ENCODE peak calls at places on chromosomes 11 and 22, in nine cellular contexts. Q, V, O, H, C, E, J, F and B are unnamed samples.

GRCh38 chr11:62497132-62497915 is 49.3 kb downstream of the AHNAK start:
- DNase-seq in H (peak; percentile 79), V (no peak), E (no peak), Q (no peak), C (no peak), J (peak; percentile 93), F (no peak), O (peak; percentile 57), B (peak; percentile 81)

GRCh38 chr11:76629133-76629852 is 41.3 kb downstream of the LRRC32 start:
- DNase-seq in J (no peak), V (peak; percentile 16), Q (no peak), H (no peak), F (no peak), O (no peak), C (no peak), E (peak; percentile 74), B (no peak)

GRCh38 chr11:35362571-35362980 is 56.8 kb downstream of the SLC1A2 start:
- DNase-seq in C (no peak), Q (no peak), F (peak; percentile 75), H (peak; percentile 46), O (no peak), V (no peak), E (no peak), J (no peak), B (no peak)

GRCh38 chr11:134139873-134140331 is 71.0 kb downstream of the JAM3 start:
- DNase-seq in Q (peak; percentile 9), J (peak; percentile 67), H (peak; percentile 90), C (peak; percentile 18), V (peak; percentile 17), F (peak; percentile 86), O (peak; percentile 62), E (peak; percentile 63), B (no peak)

GRCh38 chr11:130074736-130075135 is 5.0 kb downstream of the APLP2 start:
- DNase-seq in J (no peak), F (no peak), O (no peak), C (no peak), V (no peak), Q (no peak), H (no peak), E (no peak), B (no peak)

GRCh38 chr11:92324890-92325289 is 100.3 kb downstream of the FAT3 start:
- DNase-seq in V (no peak), Q (no peak), F (no peak), J (no peak), E (no peak), H (no peak), C (no peak), O (no peak), B (no peak)

GRCh38 chr11:99275521-99275920 is 254.8 kb downstream of the CNTN5 start:
- DNase-seq in O (peak; percentile 5), V (no peak), H (no peak), E (no peak), F (no peak), Q (no peak), J (no peak), C (no peak), B (no peak)

GRCh38 chr11:12235080-12235479 is 124.7 kb downstream of the MICAL2 start:
- DNase-seq in J (no peak), H (peak; percentile 29), C (no peak), F (no peak), Q (no peak), V (no peak), E (no peak), O (no peak), B (no peak)

GRCh38 chr22:35021166-35021565 is 44.8 kb upstream of the ISX start:
- DNase-seq in H (no peak), V (no peak), O (no peak), Q (no peak), E (no peak), C (no peak), J (peak; percentile 66), F (no peak), B (no peak)

GRCh38 chr11:27913650-27914049 is 194.3 kb downstream of the KIF18A start:
- DNase-seq in F (no peak), O (no peak), C (no peak), Q (no peak), H (peak; percentile 17), J (no peak), V (no peak), E (no peak), B (peak; percentile 44)

GRCh38 chr11:27350503-27350902 is 12.5 kb downstream of the CCDC34 start:
- DNase-seq in V (no peak), F (no peak), H (no peak), J (no peak), E (no peak), O (no peak), C (no peak), Q (no peak), B (no peak)

GRCh38 chr11:9895016-9895415 is 231.1 kb downstream of the SWAP70 start:
- DNase-seq in O (no peak), E (no peak), J (no peak), V (no peak), F (no peak), C (no peak), Q (no peak), H (no peak), B (no peak)

GRCh38 chr11:101169944-101170343 is 40.3 kb upstream of the PGR start:
- DNase-seq in O (no peak), C (no peak), H (no peak), E (no peak), F (no peak), J (no peak), V (no peak), Q (no peak), B (no peak)

GRCh38 chr22:20604776-20605221 is 97.4 kb downstream of the MED15 start:
- DNase-seq in J (no peak), O (no peak), V (no peak), E (no peak), F (no peak), C (no peak), H (no peak), Q (no peak), B (no peak)

GRCh38 chr11:38667359-38667758 is 2069.3 kb upstream of the RAG2 start:
- DNase-seq in E (no peak), C (no peak), J (no peak), H (no peak), Q (no peak), F (no peak), V (no peak), O (no peak), B (no peak)

GRCh38 chr11:107706531-107706930 is 5.3 kb downstream of the SLN start:
- DNase-seq in C (no peak), O (peak; percentile 23), Q (no peak), E (no peak), V (no peak), J (no peak), H (no peak), F (no peak), B (no peak)

GRCh38 chr22:50613291-50613981 is 12.8 kb downstream of the MAPK8IP2 start:
- DNase-seq in J (peak; percentile 96), H (peak; percentile 30), Q (no peak), V (no peak), C (no peak), F (no peak), O (no peak), E (peak; percentile 87), B (no peak)

GRCh38 chr11:5383576-5383975 is at the start of gene OR51M1:
- DNase-seq in F (no peak), C (no peak), J (no peak), H (no peak), O (no peak), Q (no peak), V (no peak), E (no peak), B (no peak)

GRCh38 chr11:88098289-88098688 is 77.0 kb downstream of the RAB38 start:
- DNase-seq in E (no peak), J (no peak), C (no peak), Q (no peak), V (no peak), O (no peak), F (no peak), H (no peak), B (no peak)

GRCh38 chr22:38233427-38233826 is 31.6 kb downstream of the MAFF start:
- DNase-seq in O (no peak), E (peak; percentile 81), C (no peak), H (no peak), J (no peak), Q (no peak), F (no peak), V (no peak), B (no peak)

GRCh38 chr22:29719894-29720645 is at the start of gene CABP7:
- DNase-seq in C (no peak), E (no peak), F (no peak), H (peak; percentile 43), Q (no peak), O (no peak), J (no peak), V (no peak), B (no peak)

GRCh38 chr11:20158597-20159257 is 1.5 kb downstream of the DBX1 start:
- DNase-seq in H (peak; percentile 82), O (peak; percentile 57), V (no peak), F (peak; percentile 21), Q (no peak), J (peak; percentile 17), C (no peak), E (peak; percentile 62), B (peak; percentile 30)

GRCh38 chr22:32803020-32803758 is 1.7 kb downstream of the TIMP3 start:
- DNase-seq in Q (no peak), E (peak; percentile 54), J (no peak), C (no peak), O (no peak), F (no peak), V (no peak), H (peak; percentile 57), B (peak; percentile 45)

GRCh38 chr22:42655693-42656092 is 6.5 kb upstream of the CYB5R3 start:
- DNase-seq in F (no peak), O (no peak), V (no peak), Q (peak; percentile 54), E (no peak), C (no peak), H (no peak), J (no peak), B (no peak)

GRCh38 chr22:41092847-41093371 is 517 bp downstream of the EP300 start:
- DNase-seq in C (no peak), J (peak; percentile 41), V (no peak), E (peak; percentile 31), Q (no peak), F (no peak), H (peak; percentile 65), O (peak; percentile 34), B (peak; percentile 33)

GRCh38 chr11:26930518-26931247 is 63.2 kb upstream of the FIBIN start:
- DNase-seq in C (no peak), E (no peak), O (no peak), V (no peak), J (no peak), F (peak; percentile 70), H (peak; percentile 64), Q (no peak), B (no peak)

GRCh38 chr11:95723353-95723942 is 66.1 kb downstream of the FAM76B start:
- DNase-seq in Q (no peak), H (no peak), F (no peak), J (no peak), V (no peak), O (no peak), E (no peak), C (no peak), B (no peak)

GRCh38 chr11:29634248-29634647 is 382.6 kb downstream of the KCNA4 start:
- DNase-seq in F (no peak), V (no peak), H (peak; percentile 13), O (peak; percentile 20), Q (no peak), C (no peak), E (no peak), J (no peak), B (no peak)

GRCh38 chr11:86940122-86940777 is 14.9 kb downstream of the FZD4 start:
- DNase-seq in E (peak; percentile 81), J (no peak), H (peak; percentile 75), F (no peak), O (no peak), C (no peak), V (no peak), Q (no peak), B (no peak)

GRCh38 chr11:7534030-7534378 is 20.2 kb downstream of the PPFIBP2 start:
- DNase-seq in O (no peak), E (no peak), F (no peak), C (no peak), Q (no peak), J (no peak), H (no peak), V (no peak), B (no peak)